ENCODE peak calls at places on chromosomes 16 and 17, in nine cellular contexts. N is A549; T is pancreas; R is PC-9; Y is cardiac muscle cell; O is fibroblast of lung; P is caudate nucleus; C is endothelial cell of umbilical vein; U is CD8-positive, alpha-beta T cell. W is an unnamed sample.

GRCh38 chr16:56869513-56870270 is 4.7 kb downstream of the SLC12A3 start:
- DNase-seq in O (no peak), R (peak; percentile 42), N (peak; percentile 80), T (no peak), U (no peak), P (no peak), Y (no peak), C (no peak), W (no peak)

GRCh38 chr17:77496831-77497577 is 356.2 kb downstream of the SEC14L1 start:
- DNase-seq in Y (no peak), P (no peak), T (peak; percentile 52), U (peak; percentile 48), C (no peak), N (no peak), R (no peak), O (no peak), W (no peak)

GRCh38 chr17:37317867-37318266 is 57.9 kb upstream of the C17orf78 start:
- DNase-seq in P (no peak), C (no peak), O (no peak), U (no peak), R (no peak), N (no peak), Y (no peak), T (no peak), W (no peak)

GRCh38 chr17:82889496-82890338 is 49.9 kb upstream of the ZNF750 start:
- DNase-seq in R (peak; percentile 89), T (no peak), P (no peak), N (no peak), Y (no peak), O (no peak), U (no peak), C (no peak), W (no peak)

GRCh38 chr16:71762186-71762585 is 37.7 kb upstream of the PHLPP2 start:
- DNase-seq in N (no peak), Y (no peak), O (no peak), U (no peak), C (no peak), R (no peak), T (no peak), P (no peak), W (no peak)

GRCh38 chr16:64910351-64910750 is 211.5 kb downstream of the CDH11 start:
- DNase-seq in O (peak; percentile 89), R (no peak), Y (no peak), N (peak; percentile 16), C (no peak), P (no peak), T (no peak), U (no peak), W (no peak)

GRCh38 chr17:41428591-41429326 is 4.4 kb upstream of the KRT37 start:
- DNase-seq in U (no peak), C (no peak), O (peak; percentile 15), Y (no peak), P (no peak), R (no peak), N (no peak), T (no peak), W (no peak)

GRCh38 chr16:47851026-47851610 is 304.7 kb downstream of the ABCC12 start:
- DNase-seq in Y (no peak), C (no peak), O (no peak), T (no peak), P (no peak), N (no peak), U (no peak), R (no peak), W (peak; percentile 45)

GRCh38 chr16:66569827-66570405 is 3.7 kb downstream of the CMTM1 start:
- DNase-seq in O (peak; percentile 74), N (peak; percentile 29), U (no peak), R (no peak), P (no peak), C (peak; percentile 76), T (no peak), Y (no peak), W (no peak)

GRCh38 chr16:10408824-10409381 is 23.0 kb downstream of the ATF7IP2 start:
- DNase-seq in O (no peak), U (no peak), R (no peak), P (no peak), T (no peak), Y (no peak), N (peak; percentile 49), C (peak; percentile 8), W (no peak)

GRCh38 chr16:1338855-1339675 is 5.6 kb downstream of the BAIAP3 start:
- DNase-seq in O (no peak), Y (no peak), R (no peak), P (no peak), N (no peak), U (no peak), T (no peak), C (no peak), W (no peak)

GRCh38 chr16:89265647-89266046 is 48.1 kb downstream of the ZNF778 start:
- DNase-seq in N (no peak), T (peak; percentile 45), U (no peak), C (no peak), O (no peak), Y (no peak), R (no peak), P (no peak), W (no peak)

GRCh38 chr16:71610936-71611871 is 14.8 kb upstream of the MARVELD3 start:
- DNase-seq in R (peak; percentile 70), P (peak; percentile 35), Y (peak; percentile 83), U (peak; percentile 86), T (peak; percentile 98), C (peak; percentile 64), N (peak; percentile 76), O (peak; percentile 43), W (peak; percentile 52)

GRCh38 chr16:48426244-48427135 is 41.3 kb upstream of the SIAH1 start:
- DNase-seq in C (no peak), O (peak; percentile 25), Y (no peak), R (no peak), P (no peak), T (no peak), U (no peak), N (no peak), W (no peak)

GRCh38 chr17:65703891-65704290 is 142.4 kb upstream of the AXIN2 start:
- DNase-seq in Y (peak; percentile 48), P (no peak), O (no peak), R (no peak), C (no peak), N (no peak), T (no peak), U (no peak), W (no peak)

GRCh38 chr17:29595107-29595942 is 2.4 kb downstream of the ANKRD13B start:
- DNase-seq in C (no peak), U (no peak), T (no peak), O (peak; percentile 28), P (no peak), R (no peak), Y (no peak), N (no peak), W (no peak)

GRCh38 chr16:1184156-1184868 is 31.4 kb downstream of the CACNA1H start:
- DNase-seq in O (no peak), R (no peak), P (no peak), U (no peak), T (no peak), N (peak; percentile 57), Y (no peak), C (no peak), W (no peak)

GRCh38 chr17:38636054-38636453 is 30.3 kb upstream of the SRCIN1 start:
- DNase-seq in T (no peak), U (no peak), N (no peak), Y (no peak), P (no peak), O (no peak), R (no peak), C (no peak), W (no peak)

GRCh38 chr16:27851586-27851985 is 211.9 kb downstream of the GSG1L start:
- DNase-seq in N (no peak), O (no peak), U (no peak), C (no peak), R (no peak), P (no peak), Y (no peak), T (no peak), W (no peak)

GRCh38 chr17:35460354-35460851 is 11.8 kb upstream of the SLFN13 start:
- DNase-seq in N (peak; percentile 42), T (peak; percentile 84), R (peak; percentile 83), U (peak; percentile 79), Y (peak; percentile 64), P (no peak), C (no peak), O (no peak), W (no peak)

GRCh38 chr16:29984764-29985147 is 10.7 kb downstream of the HIRIP3 start:
- DNase-seq in U (no peak), O (no peak), R (no peak), C (no peak), N (no peak), T (no peak), Y (no peak), P (no peak), W (no peak)
- H3K27ac ChIP-seq in U (no peak overlapping the region), O (no peak overlapping the region), R (no peak overlapping the region), C (no peak overlapping the region), N (no peak overlapping the region), T (no peak overlapping the region), Y (no peak overlapping the region), P (no peak overlapping the region), W (no peak overlapping the region)

DNA sequence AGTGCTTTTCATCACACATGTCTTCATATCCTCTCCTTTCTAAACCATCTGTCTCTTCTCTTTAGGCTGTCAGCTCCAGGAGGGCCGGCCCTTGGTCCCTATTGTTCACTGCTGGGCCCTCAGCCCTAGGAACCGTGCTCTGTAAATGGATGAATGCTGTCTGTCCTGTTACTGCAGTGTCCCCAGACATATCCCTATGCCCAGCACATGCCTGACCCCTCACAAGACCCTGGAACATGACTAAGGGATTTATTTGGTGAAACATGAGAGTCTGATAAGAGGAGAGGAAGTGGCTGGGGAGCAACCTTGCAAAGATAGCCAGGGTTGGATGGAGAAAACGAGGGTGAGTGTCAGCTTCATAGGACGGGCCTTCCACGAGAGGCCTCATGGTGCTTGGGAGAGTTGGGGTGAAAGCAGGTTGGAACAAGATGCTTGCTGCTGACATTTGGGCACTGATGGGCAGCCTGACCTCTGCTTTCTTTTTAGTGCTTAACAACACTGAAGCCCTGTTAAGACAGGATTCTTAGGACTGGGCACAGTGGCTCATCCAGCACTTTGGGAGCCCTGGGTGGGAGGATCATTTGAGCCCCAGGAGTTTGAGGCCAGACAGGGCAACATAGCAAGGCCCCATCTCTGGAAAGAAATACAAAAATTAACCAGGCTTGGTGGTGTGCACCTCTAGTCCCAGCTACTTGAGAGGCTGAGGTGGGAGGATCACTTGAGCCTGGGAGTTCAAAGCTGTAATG is 39.0 kb downstream of the ABCC1 start:
- DNase-seq in C (peak; percentile 85), T (no peak), U (no peak), Y (peak; percentile 12), O (peak; percentile 46), R (peak; percentile 24), N (no peak), P (no peak), W (no peak)
- H3K27ac ChIP-seq in C (peak overlapping the region; percentile 93), T (no peak overlapping the region), U (no peak overlapping the region), Y (peak overlapping the region; percentile 50), O (peak overlapping the region; percentile 66), R (peak overlapping the region; percentile 43), N (peak overlapping the region; percentile 73), P (no peak overlapping the region), W (no peak overlapping the region)

GRCh38 chr16:75256871-75257343 is 5.5 kb upstream of the BCAR1 start:
- DNase-seq in U (no peak), P (no peak), T (no peak), Y (no peak), R (no peak), N (no peak), O (peak; percentile 63), C (peak; percentile 47), W (no peak)
- H3K27ac ChIP-seq in U (no peak overlapping the region), P (peak overlapping the region; percentile 64), T (peak overlapping the region; percentile 57), Y (peak overlapping the region; percentile 89), R (no peak overlapping the region), N (no peak overlapping the region), O (peak overlapping the region; percentile 90), C (peak overlapping the region; percentile 61), W (peak overlapping the region; percentile 82)

GRCh38 chr17:48757524-48757961 is 29.0 kb upstream of the HOXB13 start:
- DNase-seq in R (no peak), Y (no peak), O (no peak), U (no peak), P (no peak), N (no peak), T (no peak), C (no peak), W (no peak)
- H3K27ac ChIP-seq in R (no peak overlapping the region), Y (no peak overlapping the region), O (no peak overlapping the region), U (no peak overlapping the region), P (no peak overlapping the region), N (no peak overlapping the region), T (no peak overlapping the region), C (no peak overlapping the region), W (no peak overlapping the region)

W was measured in dorsolateral prefrontal cortex.